ENCODE peak calls at places on chromosomes 5 and 9, in six cellular contexts. F, N, T, U, R and X are unnamed samples.

GRCh38 chr5:61275841-61276240 is 56.2 kb upstream of the ZSWIM6 start:
- DNase-seq in N (peak; percentile 92), U (no peak), R (peak; percentile 62), F (no peak), T (no peak), X (peak; percentile 94)

GRCh38 chr5:96709152-96709821 is 47.1 kb downstream of the CAST start:
- DNase-seq in T (no peak), R (no peak), F (no peak), N (no peak), U (no peak), X (no peak)

GRCh38 chr5:132661231-132662003 is 3.4 kb downstream of the IL13 start:
- DNase-seq in U (no peak), R (no peak), N (no peak), T (no peak), F (no peak), X (no peak)

GRCh38 chr5:7628820-7629219 is 222.1 kb downstream of the CFAP90 start:
- DNase-seq in U (no peak), F (no peak), T (no peak), R (no peak), N (no peak), X (no peak)

GRCh38 chr9:98410185-98410697 is 154.8 kb upstream of the TBC1D2 start:
- DNase-seq in R (no peak), N (no peak), F (no peak), U (no peak), T (no peak), X (peak; percentile 60)

GRCh38 chr9:36827593-36827992 is 206.5 kb downstream of the PAX5 start:
- DNase-seq in N (peak; percentile 38), F (no peak), U (peak; percentile 57), T (no peak), R (no peak), X (peak; percentile 24)

GRCh38 chr5:147782053-147783028 is at the start of gene JAKMIP2:
- DNase-seq in R (peak; percentile 76), F (peak; percentile 57), T (peak; percentile 96), N (peak; percentile 85), U (no peak), X (peak; percentile 76)

GRCh38 chr5:77851229-77852067 is 75.3 kb upstream of the TBCA start:
- DNase-seq in T (no peak), N (no peak), U (peak; percentile 83), R (no peak), F (no peak), X (no peak)

GRCh38 chr9:100307061-100307460 is 45.7 kb downstream of the TEX10 start:
- DNase-seq in N (no peak), R (no peak), U (no peak), T (no peak), F (no peak), X (no peak)

GRCh38 chr9:68870049-68870448 is 143.9 kb downstream of the PRKACG start:
- DNase-seq in F (no peak), U (no peak), N (no peak), T (no peak), R (no peak), X (no peak)

GRCh38 chr9:117555964-117556629 is 141.2 kb upstream of the ASTN2 start:
- DNase-seq in U (peak; percentile 48), R (peak; percentile 61), F (no peak), T (peak; percentile 44), N (no peak), X (no peak)

GRCh38 chr9:75233011-75233410 is 144.7 kb downstream of the OSTF1 start:
- DNase-seq in R (no peak), N (no peak), F (no peak), T (no peak), U (no peak), X (no peak)